ENCODE peak calls at places on chromosomes 1 and 21, in eight cellular contexts. F is fibroblast of villous mesenchyme; G is A172; O is NCI-H1694 treated with DMSO at 0.1 percent for 48 hours; Y is stimulated activated CD8-positive, alpha-beta memory T cell treated with anti-CD3 and anti-CD28 coated beads, Interleukin-7, amount 100 ng/mL, for 4 hours; J is GF-D8; N is posterior cingulate gyrus; M is activated T-cell treated with anti-CD3 and anti-CD28 coated beads, Interleukin-2, amount 50 U/mL, for 24 hours. B is an unnamed sample.

GRCh38 chr1:192756314-192756713 is 52.5 kb upstream of the RGS2 start:
- DNase-seq in F (no peak), G (no peak), O (no peak), Y (no peak), J (no peak), N (no peak), M (no peak), B (no peak)

GRCh38 chr1:2404142-2404889 is 8.0 kb downstream of the PEX10 start:
- DNase-seq in F (no peak), G (no peak), O (no peak), Y (no peak), J (no peak), N (no peak), M (no peak), B (no peak)

GRCh38 chr1:241772932-241773500 is 75.0 kb upstream of the EXO1 start:
- DNase-seq in F (no peak), G (no peak), O (no peak), Y (no peak), J (no peak), N (no peak), M (no peak), B (no peak)

GRCh38 chr1:8448906-8449661 is 131.2 kb downstream of the SLC45A1 start:
- DNase-seq in F (peak; percentile 78), G (no peak), O (no peak), Y (no peak), J (no peak), N (no peak), M (no peak), B (no peak)

GRCh38 chr1:9180077-9180819 is 51.3 kb upstream of the GPR157 start:
- DNase-seq in F (peak; percentile 40), G (peak; percentile 37), O (no peak), Y (no peak), J (no peak), N (no peak), M (no peak), B (no peak)

GRCh38 chr1:202691846-202692245 is 18.4 kb downstream of the SYT2 start:
- DNase-seq in F (no peak), G (no peak), O (peak; percentile 83), Y (no peak), J (no peak), N (no peak), M (no peak), B (no peak)

GRCh38 chr1:232274236-232274855 is 355.6 kb downstream of the SIPA1L2 start:
- DNase-seq in F (peak; percentile 88), G (no peak), O (no peak), Y (no peak), J (no peak), N (no peak), M (no peak), B (no peak)

GRCh38 chr1:240562111-240562590 is 49.8 kb downstream of the GREM2 start:
- DNase-seq in F (peak; percentile 41), G (no peak), O (no peak), Y (no peak), J (no peak), N (no peak), M (no peak), B (peak; percentile 38)

GRCh38 chr1:43036457-43036827 is 77.8 kb upstream of the SLC2A1 start:
- DNase-seq in F (no peak), G (no peak), O (no peak), Y (no peak), J (no peak), N (no peak), M (no peak), B (no peak)

GRCh38 chr21:44778499-44778911 is 23.1 kb downstream of the UBE2G2 start:
- DNase-seq in F (no peak), G (no peak), O (no peak), Y (no peak), J (no peak), N (no peak), M (no peak), B (no peak)

GRCh38 chr1:23650344-23650990 is 41.1 kb upstream of the RPL11 start:
- DNase-seq in F (no peak), G (no peak), O (no peak), Y (no peak), J (no peak), N (no peak), M (no peak), B (no peak)

GRCh38 chr1:154157520-154158306 is 2.8 kb upstream of the NUP210L start:
- DNase-seq in F (peak; percentile 84), G (peak; percentile 42), O (no peak), Y (peak; percentile 60), J (peak; percentile 97), N (no peak), M (peak; percentile 54), B (no peak)

GRCh38 chr1:206895837-206896242 is 1.4 kb upstream of the IL24 start:
- DNase-seq in F (peak; percentile 97), G (peak; percentile 41), O (peak; percentile 75), Y (no peak), J (no peak), N (no peak), M (no peak), B (no peak)

GRCh38 chr1:109931189-109931672 is 20.6 kb downstream of the CSF1 start:
- DNase-seq in F (peak; percentile 92), G (no peak), O (no peak), Y (no peak), J (no peak), N (peak; percentile 46), M (no peak), B (peak; percentile 55)

GRCh38 chr21:44988607-44989537 is 49.0 kb downstream of the SLX9 start:
- DNase-seq in F (no peak), G (no peak), O (no peak), Y (no peak), J (no peak), N (no peak), M (no peak), B (no peak)

GRCh38 chr1:165928075-165928731 is 100.8 kb downstream of the UCK2 start:
- DNase-seq in F (peak; percentile 49), G (peak; percentile 57), O (peak; percentile 91), Y (no peak), J (no peak), N (peak; percentile 38), M (no peak), B (peak; percentile 23)

GRCh38 chr1:153428790-153429189 is 12.5 kb downstream of the S100A7A start:
- DNase-seq in F (no peak), G (no peak), O (peak; percentile 35), Y (no peak), J (no peak), N (no peak), M (no peak), B (no peak)

B was measured in fibroblast of the conjunctiva.